ENCODE peak calls at places on chromosomes 11 and 22, in five cellular contexts. D is HepG2, C is GM12878, M is H1, Q is K562. X is an unnamed sample.

GRCh38 chr22:33324228-33324627 is 266.0 kb upstream of the SYN3 start:
- DNase-seq in C (no peak), Q (no peak), D (no peak), M (no peak), X (no peak)

GRCh38 chr11:75262961-75263852 is 22.6 kb downstream of the TPBGL start:
- DNase-seq in D (no peak), C (no peak), M (no peak), Q (no peak), X (no peak)

GRCh38 chr22:41362615-41363014 is 19.1 kb upstream of the TEF start:
- DNase-seq in Q (no peak), D (no peak), C (no peak), M (no peak), X (no peak)

GRCh38 chr22:39462443-39463147 is 5.8 kb downstream of the MGAT3 start:
- DNase-seq in D (peak), Q (peak), M (no peak), C (peak), X (no peak)

GRCh38 chr11:19670030-19670761 is 42.4 kb upstream of the NAV2 start:
- DNase-seq in C (no peak), D (no peak), M (no peak), Q (no peak), X (peak)

GRCh38 chr11:116046127-116046526 is 541.9 kb upstream of the CADM1 start:
- DNase-seq in C (no peak), D (no peak), M (no peak), Q (no peak), X (no peak)

GRCh38 chr11:45850446-45850845 is 3.2 kb downstream of the CRY2 start:
- DNase-seq in D (no peak), M (no peak), C (no peak), Q (no peak), X (no peak)

GRCh38 chr11:107929611-107930200 is 1.5 kb downstream of the RAB39A start:
- DNase-seq in M (no peak), D (no peak), Q (no peak), C (no peak), X (no peak)

GRCh38 chr11:68970921-68971636 is 9.7 kb downstream of the MRGPRD start:
- DNase-seq in D (no peak), C (no peak), Q (no peak), M (no peak), X (no peak)

GRCh38 chr22:40922484-40923303 is 28.5 kb upstream of the RBX1 start:
- DNase-seq in D (peak), C (peak), Q (peak), M (no peak), X (peak)

DNA sequence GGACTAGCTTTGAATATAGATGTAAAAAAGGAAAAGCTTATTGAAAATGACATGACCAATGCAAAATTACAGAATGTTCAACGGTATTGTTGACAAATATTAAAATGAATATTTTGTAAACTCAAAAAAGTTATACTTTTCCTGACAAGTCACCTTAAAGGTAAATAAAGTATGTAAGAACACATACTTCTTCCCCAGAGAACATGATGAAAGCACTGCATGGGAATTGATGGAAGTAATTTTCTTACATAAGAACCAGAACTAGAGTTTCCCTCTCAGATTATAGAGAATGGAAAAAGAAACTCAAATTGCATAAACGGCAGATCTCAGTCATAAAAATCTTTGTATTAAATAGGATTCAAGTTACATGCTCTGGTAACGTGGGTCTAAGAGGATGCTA is at the start of gene OR4P4:
- DNase-seq in M (no peak), D (no peak), C (no peak), Q (no peak), X (no peak)
- TF ChIP-seq CEBPB in M (no peak), D (no peak), C (no peak), Q (no peak), X (no peak)

GRCh38 chr11:7436146-7436545 is 49.2 kb upstream of the OLFML1 start:
- DNase-seq in C (no peak), M (no peak), D (no peak), Q (no peak), X (no peak)

GRCh38 chr11:7439921-7440320 is 45.4 kb upstream of the OLFML1 start:
- DNase-seq in D (no peak), Q (no peak), C (no peak), M (no peak), X (no peak)

GRCh38 chr11:7437706-7438105 is 47.6 kb upstream of the OLFML1 start:
- DNase-seq in C (no peak), Q (no peak), M (no peak), D (no peak), X (no peak)

DNA sequence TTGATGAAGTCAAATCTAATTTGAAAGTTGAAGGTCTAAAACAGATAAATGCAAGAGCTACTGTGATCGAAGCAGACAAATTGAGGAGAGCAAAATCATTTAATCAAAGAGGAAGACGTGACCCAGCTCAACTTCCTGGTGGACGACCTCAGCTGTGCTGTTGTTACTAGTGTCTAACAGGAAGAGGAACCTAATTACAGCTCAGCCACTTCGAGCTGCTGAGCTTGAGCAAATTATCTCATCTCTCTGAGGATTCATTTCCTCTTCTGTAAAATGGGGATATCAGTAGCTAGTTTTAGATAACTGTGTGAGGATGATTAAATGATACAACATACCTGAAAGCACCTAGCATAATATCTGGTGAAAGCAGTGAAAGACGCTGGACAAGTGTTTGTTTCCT is 48.6 kb upstream of the OLFML1 start:
- DNase-seq in C (no peak), D (no peak), Q (no peak), M (no peak), X (no peak)
- TF ChIP-seq JUND in C (no peak), D (no peak), Q (no peak), M (no peak), X (no peak)

GRCh38 chr11:29943347-29943746 is 73.5 kb downstream of the KCNA4 start:
- DNase-seq in D (no peak), Q (no peak), C (no peak), M (no peak), X (no peak)

GRCh38 chr11:29934115-29934638 is 82.7 kb downstream of the KCNA4 start:
- DNase-seq in C (no peak), D (no peak), Q (no peak), M (no peak), X (no peak)

DNA sequence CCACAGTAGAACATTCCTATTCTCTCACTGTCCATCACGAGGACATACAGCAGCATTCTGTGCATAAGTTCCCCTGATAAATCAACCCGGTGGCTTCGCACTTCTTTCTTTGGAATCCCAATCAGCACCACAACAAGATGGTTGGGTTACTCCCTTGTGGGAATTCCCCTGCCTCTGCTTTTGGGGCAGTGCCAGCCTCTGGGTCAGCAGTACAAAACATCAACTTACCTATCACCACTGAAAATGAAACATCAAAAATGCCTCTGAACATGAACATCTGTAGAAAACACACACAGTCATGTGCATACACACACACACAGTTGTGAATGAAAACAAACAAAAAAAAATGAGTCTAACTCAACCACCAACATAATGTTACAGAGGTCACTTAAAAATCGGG is 79.3 kb downstream of the KCNA4 start:
- DNase-seq in Q (no peak), M (no peak), C (no peak), D (no peak), X (no peak)
- TF ChIP-seq CEBPB in Q (no peak), M (no peak), C (no peak), D (no peak), X (no peak)

DNA sequence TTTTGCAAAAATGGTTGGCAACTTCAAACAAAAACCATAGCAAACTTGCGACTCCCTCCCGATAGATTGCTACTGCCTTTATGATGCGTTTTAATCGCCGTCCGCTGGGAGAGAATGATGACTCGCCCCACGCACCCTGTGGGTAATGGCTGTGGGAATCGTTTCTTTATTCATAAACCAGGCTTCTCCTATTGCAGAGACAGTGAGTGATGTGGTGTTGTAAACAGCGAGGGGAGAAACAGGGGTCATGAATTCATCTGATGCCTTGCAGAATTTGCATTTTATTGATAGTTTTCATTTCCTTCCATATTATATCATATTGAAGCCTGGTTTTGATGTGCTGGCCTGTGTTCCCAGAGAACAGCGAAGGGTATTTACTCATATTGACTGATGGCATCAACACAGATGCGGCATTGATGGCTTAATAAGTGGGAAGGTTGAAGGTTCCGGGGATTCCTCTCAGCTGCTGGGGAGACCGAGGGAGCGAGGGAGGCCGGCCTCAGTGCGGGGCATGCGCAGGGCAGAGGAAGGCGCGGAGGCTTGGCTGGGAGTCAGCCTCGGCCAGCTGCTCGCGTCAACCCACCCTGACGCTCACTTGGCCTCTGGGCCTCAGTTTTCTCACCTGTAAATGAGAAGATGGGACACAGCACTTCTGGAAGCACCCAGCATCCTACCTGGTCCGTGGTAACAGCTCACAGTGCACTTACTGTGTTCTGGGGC is 41.3 kb downstream of the ARHGAP8 start:
- DNase-seq in M (no peak), Q (no peak), D (no peak), C (no peak), X (no peak)
- TF ChIP-seq JUND in M (no peak), Q (no peak), D (no peak), C (no peak), X (no peak)

X was measured in HCT116.